ENCODE peak calls at places on chromosomes 12 and 14, in four cellular contexts. L is HepG2, V is K562, A is GM12878. M is an unnamed sample.

GRCh38 chr12:73798523-73798922 is 739.1 kb upstream of the ATXN7L3B start:
- DNase-seq in L (no peak), V (no peak), A (no peak), M (no peak)

GRCh38 chr14:63504628-63505027 is 38.5 kb downstream of the PPP2R5E start:
- DNase-seq in L (no peak), V (no peak), A (no peak), M (no peak)

GRCh38 chr12:92108651-92109050 is 37.0 kb downstream of the BTG1 start:
- DNase-seq in L (no peak), V (peak), A (no peak), M (no peak)

GRCh38 chr12:78628701-78629100 is 235.9 kb upstream of the SYT1 start:
- DNase-seq in L (no peak), V (no peak), A (no peak), M (no peak)

GRCh38 chr12:31008961-31009840 is 64.5 kb upstream of the DDX11 start:
- DNase-seq in L (no peak), V (no peak), A (no peak), M (peak)

GRCh38 chr14:76386922-76387782 is 11.2 kb downstream of the ESRRB start:
- DNase-seq in L (peak), V (peak), A (peak), M (peak)

GRCh38 chr14:20413785-20414117 is 450 bp upstream of the TEP1 start:
- DNase-seq in L (no peak), V (peak), A (no peak), M (no peak)

GRCh38 chr12:114430306-114430705 is 24.4 kb upstream of the TBX5 start:
- DNase-seq in L (no peak), V (no peak), A (no peak), M (no peak)

GRCh38 chr12:115354007-115354452 is 670.1 kb upstream of the TBX3 start:
- DNase-seq in L (peak), V (peak), A (no peak), M (no peak)

GRCh38 chr12:92747151-92747550 is 44.4 kb downstream of the PLEKHG7 start:
- DNase-seq in L (no peak), V (no peak), A (no peak), M (no peak)

GRCh38 chr12:3809357-3810015 is 56.6 kb upstream of the CRACR2A start:
- DNase-seq in L (no peak), V (no peak), A (no peak), M (no peak)

GRCh38 chr12:42625611-42626010 is 36.1 kb upstream of the PRICKLE1 start:
- DNase-seq in L (no peak), V (peak), A (no peak), M (no peak)

GRCh38 chr12:69027411-69027811 is 94.4 kb upstream of the CPM start:
- DNase-seq in L (no peak), V (no peak), A (no peak), M (no peak)

GRCh38 chr14:57492859-57493258 is 798 bp downstream of the CCDC198 start:
- DNase-seq in L (peak), V (no peak), A (no peak), M (no peak)

GRCh38 chr14:37270629-37271028 is 72.9 kb downstream of the MIPOL1 start:
- DNase-seq in L (peak), V (no peak), A (no peak), M (no peak)

GRCh38 chr14:59215353-59215752 is 26.9 kb downstream of the DAAM1 start:
- DNase-seq in L (peak), V (no peak), A (no peak), M (no peak)

GRCh38 chr12:55974308-55974724 is 438 bp downstream of the RAB5B start:
- DNase-seq in L (peak), V (peak), A (no peak), M (peak)

GRCh38 chr14:71243697-71244096 is 336.4 kb downstream of the PCNX1 start:
- DNase-seq in L (no peak), V (no peak), A (no peak), M (no peak)

GRCh38 chr14:46951103-46951502 is 299.5 kb upstream of the RPL10L start:
- DNase-seq in L (no peak), V (no peak), A (no peak), M (no peak)

GRCh38 chr12:51864701-51865469 is 16.4 kb upstream of the FIGNL2 start:
- DNase-seq in L (no peak), V (no peak), A (no peak), M (no peak)

GRCh38 chr14:70096866-70097265 is 91.9 kb downstream of the SLC8A3 start:
- DNase-seq in L (peak), V (peak), A (no peak), M (peak)

GRCh38 chr12:9134981-9135628 is 19.4 kb upstream of the A2M start:
- DNase-seq in L (peak), V (peak), A (no peak), M (peak)

GRCh38 chr14:24185015-24185414 is 3.6 kb downstream of the IPO4 start:
- DNase-seq in L (no peak), V (no peak), A (no peak), M (no peak)

GRCh38 chr14:20848955-20849570 is 42.1 kb upstream of the RNASE3 start:
- DNase-seq in L (peak), V (no peak), A (no peak), M (no peak)

GRCh38 chr12:74021937-74022336 is 515.7 kb upstream of the ATXN7L3B start:
- DNase-seq in L (peak), V (peak), A (no peak), M (peak)

GRCh38 chr12:43964022-43964421 is 128.1 kb downstream of the TMEM117 start:
- DNase-seq in L (no peak), V (no peak), A (no peak), M (no peak)

GRCh38 chr14:73612339-73613045 is at the start of gene ACOT6:
- DNase-seq in L (peak), V (peak), A (no peak), M (peak)

GRCh38 chr14:96792581-96792980 is 4.6 kb upstream of the VRK1 start:
- DNase-seq in L (no peak), V (no peak), A (no peak), M (no peak)

GRCh38 chr12:52207895-52208294 is 16.1 kb upstream of the KRT80 start:
- DNase-seq in L (no peak), V (no peak), A (no peak), M (no peak)

GRCh38 chr12:70667253-70667652 is 30.0 kb upstream of the PTPRB start:
- DNase-seq in L (no peak), V (no peak), A (no peak), M (no peak)

GRCh38 chr12:120376009-120376408 is 7.0 kb upstream of the MSI1 start:
- DNase-seq in L (no peak), V (no peak), A (no peak), M (no peak)

GRCh38 chr12:78430501-78430900 is 434.1 kb upstream of the SYT1 start:
- DNase-seq in L (no peak), V (no peak), A (no peak), M (no peak)

GRCh38 chr14:31075144-31075543 is 49.0 kb upstream of the STRN3 start:
- DNase-seq in L (no peak), V (no peak), A (no peak), M (no peak)

GRCh38 chr12:11609045-11609444 is 40.4 kb upstream of the ETV6 start:
- DNase-seq in L (no peak), V (no peak), A (no peak), M (no peak)

GRCh38 chr12:119406322-119406721 is 71.8 kb downstream of the CCDC60 start:
- DNase-seq in L (no peak), V (no peak), A (no peak), M (no peak)

GRCh38 chr12:32240833-32241232 is 134.2 kb downstream of the BICD1 start:
- DNase-seq in L (no peak), V (no peak), A (no peak), M (no peak)

GRCh38 chr14:78005325-78005724 is 164.8 kb upstream of the NRXN3 start:
- DNase-seq in L (no peak), V (peak), A (peak), M (no peak)

GRCh38 chr12:57237952-57238853 is 8.7 kb downstream of the SHMT2 start:
- DNase-seq in L (no peak), V (peak), A (no peak), M (peak)

DNA sequence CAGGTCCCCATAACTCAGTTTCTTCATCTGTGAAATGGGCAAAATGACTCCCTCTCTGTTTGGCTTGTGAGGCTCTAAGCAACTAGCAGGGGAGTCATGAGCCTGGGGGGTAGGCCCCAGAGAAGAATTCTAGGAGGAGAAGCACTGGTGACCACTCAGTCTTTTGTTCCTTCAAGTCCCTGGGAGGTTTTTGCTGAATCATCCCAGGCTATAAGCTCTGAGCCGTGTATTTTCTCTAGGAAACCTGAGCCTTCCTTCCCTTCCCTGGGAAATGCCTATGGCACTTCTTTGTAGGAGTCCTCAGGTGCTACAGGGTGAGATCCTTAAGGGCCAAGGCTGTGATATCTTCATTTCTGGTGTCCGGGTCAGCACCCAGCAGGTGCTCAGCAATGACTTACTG is 4.5 kb downstream of the RPH3A start:
- DNase-seq in L (no peak), V (no peak), A (no peak), M (no peak)
- TF ChIP-seq TCF7 in L (no peak), V (no peak), A (no peak), M (no peak)

DNA sequence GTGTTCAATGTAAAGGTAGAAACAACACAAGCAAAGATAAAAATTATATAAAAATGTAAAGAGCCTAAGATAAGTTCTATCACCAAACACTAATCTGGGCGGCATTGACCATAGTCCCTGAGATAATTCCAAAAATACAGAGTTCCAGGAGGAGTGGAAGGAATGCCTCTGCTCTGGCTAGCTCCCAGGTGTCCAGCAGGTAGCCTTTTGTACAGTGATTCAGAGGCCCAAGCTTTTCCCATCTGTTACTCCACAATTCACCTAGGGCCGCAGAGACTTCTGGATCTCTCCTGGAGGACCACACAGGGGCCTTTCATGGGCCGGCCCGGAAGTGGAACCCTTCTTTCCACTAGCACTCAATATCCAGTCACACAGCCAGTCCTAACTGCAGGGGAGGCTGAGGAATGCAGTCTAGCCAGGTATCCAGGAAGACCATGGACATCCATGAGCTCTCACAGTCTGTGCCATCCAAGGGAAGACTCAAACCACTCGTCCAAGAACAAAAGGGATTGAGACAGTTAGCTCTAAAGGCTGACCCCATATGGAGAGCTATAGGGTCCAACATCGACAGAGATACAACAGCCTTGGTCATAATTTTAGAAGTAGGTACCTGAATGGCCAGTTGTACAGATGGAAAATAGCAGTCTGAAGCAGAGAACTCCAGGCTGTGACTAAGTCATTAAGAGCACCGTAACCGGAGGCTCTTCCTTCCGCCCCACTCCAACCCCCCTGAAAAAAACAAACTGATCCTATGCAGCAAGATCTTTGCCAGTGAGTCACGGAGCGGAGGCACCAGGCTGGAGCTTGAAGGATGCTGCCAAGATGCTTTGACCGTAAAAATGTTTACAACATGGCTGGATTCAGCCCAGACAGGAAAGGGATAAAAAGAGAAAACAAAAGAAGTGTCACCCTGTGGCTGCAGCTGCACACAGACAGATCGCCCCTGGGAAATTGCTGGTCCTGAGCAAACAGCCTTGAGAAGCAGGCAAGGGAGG is 204.8 kb downstream of the NUAK1 start:
- DNase-seq in L (no peak), V (no peak), A (no peak), M (no peak)
- TF ChIP-seq MAX in L (no peak), V (no peak), A (no peak), M (no peak)

GRCh38 chr12:113402586-113403260 is 964 bp downstream of the SDS start:
- DNase-seq in L (no peak), V (no peak), A (no peak), M (no peak)

GRCh38 chr12:113401066-113402000 is 2.4 kb downstream of the SDS start:
- DNase-seq in L (no peak), V (no peak), A (no peak), M (no peak)

GRCh38 chr12:113405687-113406086 is 2.0 kb upstream of the SDS start:
- DNase-seq in L (no peak), V (no peak), A (no peak), M (no peak)

GRCh38 chr12:113400362-113400761 is 3.3 kb downstream of the SDS start:
- DNase-seq in L (no peak), V (no peak), A (no peak), M (no peak)

DNA sequence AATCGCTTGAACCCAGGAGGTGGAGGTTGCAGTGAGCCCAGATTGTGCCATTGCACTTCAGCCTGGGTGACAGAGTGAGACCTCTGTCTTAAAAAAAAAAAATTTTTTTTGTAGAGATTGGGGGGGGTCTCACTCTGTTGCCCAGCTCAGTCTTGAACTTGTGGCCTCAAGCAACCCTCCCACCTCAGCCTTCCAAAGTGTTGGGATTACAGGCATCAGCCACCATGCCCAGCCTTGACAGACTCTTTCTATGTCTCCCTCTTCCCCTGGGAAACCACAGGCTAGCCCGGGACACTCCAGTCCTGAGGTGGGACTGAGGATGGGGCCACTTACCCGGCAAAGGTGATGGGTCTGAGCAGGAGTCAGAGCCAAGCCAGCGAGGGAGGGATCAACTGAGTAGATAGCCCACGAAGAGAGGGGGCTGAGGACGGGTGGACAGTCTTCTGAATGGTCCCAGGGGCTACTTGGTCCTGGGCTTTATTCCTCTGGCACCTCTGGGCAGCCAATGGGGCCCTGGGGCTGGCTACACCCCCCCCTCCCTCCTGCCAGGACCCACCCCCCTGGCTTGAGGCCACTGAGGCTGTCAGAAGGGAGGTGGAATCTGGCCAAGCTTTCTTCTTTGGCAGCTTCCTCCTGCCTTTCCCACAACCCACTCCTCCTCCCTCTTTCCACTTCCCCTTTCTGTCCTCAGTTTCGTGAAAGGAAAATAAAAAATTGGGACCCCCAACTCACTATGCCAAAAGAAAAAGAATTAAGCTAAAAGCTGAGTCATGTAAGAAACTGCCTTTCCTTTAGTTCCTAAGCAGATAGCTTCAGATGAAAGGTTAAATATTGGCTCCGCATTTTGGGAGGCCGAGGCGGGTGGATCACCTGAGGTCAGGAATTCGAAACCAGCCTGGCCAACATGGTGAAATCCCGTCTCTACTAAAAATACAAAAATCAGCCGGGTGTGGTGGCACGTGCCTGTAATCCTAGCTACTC is at the start of gene SDS:
- DNase-seq in L (no peak), V (peak), A (no peak), M (no peak)
- TF ChIP-seq ATF2 in L (no peak), V (no peak), A (no peak), M (no peak)

GRCh38 chr14:34593740-34594375 is 36.1 kb downstream of the SNX6 start:
- DNase-seq in L (no peak), V (no peak), A (no peak), M (no peak)

GRCh38 chr14:34592623-34593022 is 37.3 kb downstream of the SNX6 start:
- DNase-seq in L (no peak), V (no peak), A (no peak), M (no peak)

DNA sequence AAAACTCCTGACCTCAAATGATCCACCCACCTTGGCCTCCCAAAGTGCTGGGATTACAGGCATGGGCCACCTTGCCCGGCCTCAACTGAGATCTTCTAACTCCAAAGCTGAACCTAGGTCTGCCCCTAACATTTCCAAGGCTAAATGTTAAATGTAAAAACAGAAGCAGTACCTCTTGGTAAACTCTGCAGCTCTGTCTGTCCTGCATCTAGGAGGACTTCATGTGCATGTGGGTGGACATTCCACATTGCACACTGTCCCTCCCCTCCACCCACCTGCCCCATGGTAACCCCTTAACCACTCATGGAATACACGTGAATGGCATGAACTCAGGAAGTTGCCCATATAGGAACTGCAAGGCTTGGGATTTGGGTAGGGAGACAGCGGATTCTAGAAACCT is 33.1 kb downstream of the SNX6 start:
- DNase-seq in L (no peak), V (no peak), A (no peak), M (no peak)
- TF ChIP-seq TCF7 in L (no peak), V (no peak), A (no peak), M (no peak)

GRCh38 chr12:102031852-102032251 is 29.9 kb downstream of the WASHC3 start:
- DNase-seq in L (no peak), V (no peak), A (no peak), M (no peak)

GRCh38 chr12:102034346-102034745 is 27.4 kb downstream of the WASHC3 start:
- DNase-seq in L (no peak), V (no peak), A (no peak), M (no peak)

GRCh38 chr12:102026728-102027127 is 35.1 kb downstream of the WASHC3 start:
- DNase-seq in L (no peak), V (no peak), A (no peak), M (no peak)

GRCh38 chr12:102024765-102025164 is 37.0 kb downstream of the WASHC3 start:
- DNase-seq in L (no peak), V (no peak), A (no peak), M (no peak)

DNA sequence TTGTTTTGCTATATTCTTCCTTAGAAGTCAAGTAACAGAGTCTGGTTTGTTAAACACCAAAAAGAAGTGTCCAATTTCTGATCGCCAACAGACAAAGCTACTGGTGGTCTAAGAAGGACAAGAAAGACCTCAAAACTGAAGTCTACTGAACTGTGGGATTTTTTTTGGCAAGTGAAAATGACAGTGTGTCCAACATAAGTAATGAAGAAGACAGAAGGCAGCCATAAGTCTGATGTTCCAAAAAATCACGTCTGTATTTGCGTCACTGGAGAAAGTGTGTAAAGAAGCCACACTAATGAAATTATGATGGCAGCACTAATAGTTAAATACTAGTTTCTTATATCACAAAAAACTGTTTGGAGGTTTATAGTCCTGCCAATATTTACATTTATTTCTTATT is 32.6 kb downstream of the WASHC3 start:
- DNase-seq in L (no peak), V (no peak), A (no peak), M (no peak)
- TF ChIP-seq MAX in L (no peak), V (no peak), A (no peak), M (no peak)

M was measured in WTC11.